ENCODE peak calls at places on chromosome 16, in six cellular contexts. One of them, this sample, is unnamed.

GRCh38 chr16:66696669-66697630 is at the start of gene CMTM4:
- DNase-seq in effector memory CD4-positive, alpha-beta T cell: peak; percentile 72
- DNase-seq in BE2C: peak; percentile 92
- DNase-seq in retina: peak; percentile 85
- DNase-seq in NCI-H1436: peak; percentile 81
- DNase-seq in NCI-H1092: peak; percentile 82
- DNase-seq in this sample: peak; percentile 73

GRCh38 chr16:27314161-27314723 is 468 bp downstream of the IL4R start:
- DNase-seq in NCI-H1092: no peak
- DNase-seq in retina: peak; percentile 51
- DNase-seq in BE2C: no peak
- DNase-seq in effector memory CD4-positive, alpha-beta T cell: peak; percentile 41
- DNase-seq in NCI-H1436: no peak
- DNase-seq in this sample: peak; percentile 42

GRCh38 chr16:87070657-87071056 is 246.5 kb downstream of the C16orf95 start:
- DNase-seq in NCI-H1092: no peak
- DNase-seq in retina: no peak
- DNase-seq in BE2C: no peak
- DNase-seq in NCI-H1436: no peak
- DNase-seq in effector memory CD4-positive, alpha-beta T cell: no peak
- DNase-seq in this sample: no peak

GRCh38 chr16:9458816-9459215 is 367.4 kb downstream of the HAPSTR1 start:
- DNase-seq in NCI-H1436: no peak
- DNase-seq in BE2C: no peak
- DNase-seq in NCI-H1092: no peak
- DNase-seq in retina: no peak
- DNase-seq in effector memory CD4-positive, alpha-beta T cell: no peak
- DNase-seq in this sample: no peak

GRCh38 chr16:27303256-27304100 is 10.3 kb upstream of the IL4R start:
- DNase-seq in effector memory CD4-positive, alpha-beta T cell: no peak
- DNase-seq in BE2C: no peak
- DNase-seq in NCI-H1092: no peak
- DNase-seq in NCI-H1436: no peak
- DNase-seq in retina: no peak
- DNase-seq in this sample: no peak

GRCh38 chr16:55480228-55480655 is 1.2 kb downstream of the MMP2 start:
- DNase-seq in retina: peak; percentile 52
- DNase-seq in NCI-H1436: no peak
- DNase-seq in BE2C: peak; percentile 84
- DNase-seq in NCI-H1092: no peak
- DNase-seq in effector memory CD4-positive, alpha-beta T cell: no peak
- DNase-seq in this sample: no peak

GRCh38 chr16:83615131-83615530 is 192.6 kb upstream of the HSBP1 start:
- DNase-seq in BE2C: no peak
- DNase-seq in NCI-H1436: no peak
- DNase-seq in effector memory CD4-positive, alpha-beta T cell: no peak
- DNase-seq in retina: no peak
- DNase-seq in NCI-H1092: no peak
- DNase-seq in this sample: no peak

GRCh38 chr16:82629441-82630027 is 2.8 kb downstream of the CDH13 start:
- DNase-seq in retina: no peak
- DNase-seq in effector memory CD4-positive, alpha-beta T cell: no peak
- DNase-seq in NCI-H1436: no peak
- DNase-seq in NCI-H1092: no peak
- DNase-seq in BE2C: no peak
- DNase-seq in this sample: no peak

GRCh38 chr16:11241480-11242204 is 14.4 kb downstream of the SOCS1 start:
- DNase-seq in BE2C: no peak
- DNase-seq in NCI-H1436: no peak
- DNase-seq in retina: no peak
- DNase-seq in NCI-H1092: no peak
- DNase-seq in effector memory CD4-positive, alpha-beta T cell: no peak
- DNase-seq in this sample: no peak

GRCh38 chr16:88404769-88405168 is 22.0 kb downstream of the ZNF469 start:
- DNase-seq in effector memory CD4-positive, alpha-beta T cell: no peak
- DNase-seq in NCI-H1092: no peak
- DNase-seq in BE2C: no peak
- DNase-seq in retina: no peak
- DNase-seq in NCI-H1436: no peak
- DNase-seq in this sample: no peak

GRCh38 chr16:57297856-57298255 is 13.4 kb upstream of the PLLP start:
- DNase-seq in retina: no peak
- DNase-seq in effector memory CD4-positive, alpha-beta T cell: peak; percentile 50
- DNase-seq in BE2C: no peak
- DNase-seq in NCI-H1092: no peak
- DNase-seq in NCI-H1436: peak; percentile 11
- DNase-seq in this sample: peak; percentile 38

GRCh38 chr16:722835-723633 is 2.1 kb downstream of the ANTKMT start:
- DNase-seq in effector memory CD4-positive, alpha-beta T cell: no peak
- DNase-seq in BE2C: no peak
- DNase-seq in NCI-H1092: no peak
- DNase-seq in NCI-H1436: no peak
- DNase-seq in retina: no peak
- DNase-seq in this sample: no peak

GRCh38 chr16:4384497-4384896 is 12.8 kb downstream of the VASN start:
- DNase-seq in retina: no peak
- DNase-seq in NCI-H1436: no peak
- DNase-seq in NCI-H1092: no peak
- DNase-seq in BE2C: peak; percentile 83
- DNase-seq in effector memory CD4-positive, alpha-beta T cell: no peak
- DNase-seq in this sample: no peak

GRCh38 chr16:74257061-74257460 is 39.6 kb upstream of the PSMD7 start:
- DNase-seq in NCI-H1092: no peak
- DNase-seq in retina: no peak
- DNase-seq in effector memory CD4-positive, alpha-beta T cell: no peak
- DNase-seq in BE2C: no peak
- DNase-seq in NCI-H1436: no peak
- DNase-seq in this sample: no peak

GRCh38 chr16:84839054-84839453 is 19.3 kb downstream of the CRISPLD2 start:
- DNase-seq in BE2C: no peak
- DNase-seq in effector memory CD4-positive, alpha-beta T cell: no peak
- DNase-seq in NCI-H1436: no peak
- DNase-seq in retina: no peak
- DNase-seq in NCI-H1092: no peak
- DNase-seq in this sample: no peak

GRCh38 chr16:54128629-54129230 is 157.9 kb downstream of the IRX3 start:
- DNase-seq in NCI-H1436: no peak
- DNase-seq in retina: peak; percentile 47
- DNase-seq in NCI-H1092: no peak
- DNase-seq in BE2C: no peak
- DNase-seq in effector memory CD4-positive, alpha-beta T cell: no peak
- DNase-seq in this sample: no peak

GRCh38 chr16:29644338-29644857 is 18.6 kb upstream of the SPN start:
- DNase-seq in effector memory CD4-positive, alpha-beta T cell: no peak
- DNase-seq in NCI-H1436: no peak
- DNase-seq in retina: no peak
- DNase-seq in BE2C: no peak
- DNase-seq in NCI-H1092: no peak
- DNase-seq in this sample: no peak

GRCh38 chr16:55133654-55134053 is 190.3 kb upstream of the IRX6 start:
- DNase-seq in NCI-H1436: no peak
- DNase-seq in retina: no peak
- DNase-seq in BE2C: no peak
- DNase-seq in NCI-H1092: no peak
- DNase-seq in effector memory CD4-positive, alpha-beta T cell: no peak
- DNase-seq in this sample: no peak

GRCh38 chr16:28100810-28101532 is 37.5 kb upstream of the GSG1L start:
- DNase-seq in retina: no peak
- DNase-seq in BE2C: no peak
- DNase-seq in NCI-H1436: no peak
- DNase-seq in NCI-H1092: no peak
- DNase-seq in effector memory CD4-positive, alpha-beta T cell: no peak
- DNase-seq in this sample: no peak

GRCh38 chr16:6266703-6267102 is 1065.9 kb upstream of the RBFOX1 start:
- DNase-seq in NCI-H1092: no peak
- DNase-seq in retina: no peak
- DNase-seq in NCI-H1436: no peak
- DNase-seq in effector memory CD4-positive, alpha-beta T cell: no peak
- DNase-seq in BE2C: no peak
- DNase-seq in this sample: no peak

GRCh38 chr16:70572050-70572925 is 48.7 kb downstream of the SF3B3 start:
- DNase-seq in retina: no peak
- DNase-seq in NCI-H1436: no peak
- DNase-seq in BE2C: no peak
- DNase-seq in NCI-H1092: no peak
- DNase-seq in effector memory CD4-positive, alpha-beta T cell: no peak
- DNase-seq in this sample: no peak

GRCh38 chr16:87956169-87956770 is 5.0 kb downstream of the BANP start:
- DNase-seq in NCI-H1436: no peak
- DNase-seq in NCI-H1092: no peak
- DNase-seq in effector memory CD4-positive, alpha-beta T cell: peak; percentile 59
- DNase-seq in BE2C: no peak
- DNase-seq in retina: no peak
- DNase-seq in this sample: peak; percentile 62

GRCh38 chr16:66988197-66988788 is at the start of gene CES4A:
- DNase-seq in NCI-H1092: no peak
- DNase-seq in BE2C: no peak
- DNase-seq in effector memory CD4-positive, alpha-beta T cell: no peak
- DNase-seq in retina: no peak
- DNase-seq in NCI-H1436: no peak
- DNase-seq in this sample: no peak

GRCh38 chr16:71359431-71359830 is 908 bp downstream of the CALB2 start:
- DNase-seq in effector memory CD4-positive, alpha-beta T cell: no peak
- DNase-seq in retina: no peak
- DNase-seq in NCI-H1092: no peak
- DNase-seq in BE2C: no peak
- DNase-seq in NCI-H1436: no peak
- DNase-seq in this sample: no peak

GRCh38 chr16:57476546-57477410 is 9.5 kb downstream of the DOK4 start:
- DNase-seq in retina: no peak
- DNase-seq in NCI-H1092: no peak
- DNase-seq in BE2C: peak; percentile 49
- DNase-seq in effector memory CD4-positive, alpha-beta T cell: no peak
- DNase-seq in NCI-H1436: no peak
- DNase-seq in this sample: no peak

GRCh38 chr16:68116256-68116853 is 31.2 kb downstream of the NFATC3 start:
- DNase-seq in BE2C: no peak
- DNase-seq in NCI-H1436: no peak
- DNase-seq in NCI-H1092: no peak
- DNase-seq in effector memory CD4-positive, alpha-beta T cell: no peak
- DNase-seq in retina: no peak
- DNase-seq in this sample: no peak

This sample was measured in CD8-positive, alpha-beta memory T cell.